ENCODE peak calls at places on chromosome X, in five cellular contexts. D is M059J, R is astrocyte of the spinal cord, Z is AG09319, G is RPMI7951. A is an unnamed sample.

GRCh38 chrX:129553619-129554288 is 13.7 kb downstream of the OCRL start:
- DNase-seq in D (no peak), R (no peak), Z (no peak), G (no peak), A (no peak)

GRCh38 chrX:39705299-39705698 is 392.5 kb downstream of the BCOR start:
- DNase-seq in D (peak), R (peak), Z (peak), G (peak), A (peak)

GRCh38 chrX:137118136-137118535 is 84.3 kb upstream of the GPR101 start:
- DNase-seq in D (no peak), R (no peak), Z (no peak), G (no peak), A (peak)

GRCh38 chrX:69539437-69539836 is 35.3 kb downstream of the NALF2 start:
- DNase-seq in D (no peak), R (no peak), Z (no peak), G (no peak), A (peak)

GRCh38 chrX:63889001-63889400 is 104.0 kb upstream of the ARHGEF9 start:
- DNase-seq in D (peak), R (peak), Z (no peak), G (peak), A (peak)

GRCh38 chrX:64427281-64427680 is 32.0 kb upstream of the MTMR8 start:
- DNase-seq in D (no peak), R (no peak), Z (no peak), G (no peak), A (peak)

GRCh38 chrX:68827848-68828562 is 816 bp upstream of the EFNB1 start:
- DNase-seq in D (peak), R (peak), Z (peak), G (peak), A (peak)

GRCh38 chrX:34275710-34276109 is 143.6 kb upstream of the FAM47A start:
- DNase-seq in D (no peak), R (no peak), Z (no peak), G (no peak), A (peak)

GRCh38 chrX:111581086-111581485 is 69.6 kb downstream of the SERTM2 start:
- DNase-seq in D (peak), R (peak), Z (no peak), G (peak), A (no peak)

GRCh38 chrX:72475952-72476668 is 96.5 kb downstream of the HDAC8 start:
- DNase-seq in D (peak), R (peak), Z (no peak), G (no peak), A (no peak)

GRCh38 chrX:129779747-129780146 is at the start of gene SASH3:
- DNase-seq in D (no peak), R (no peak), Z (no peak), G (no peak), A (no peak)

GRCh38 chrX:49291615-49292337 is 11.7 kb upstream of the GAGE10 start:
- DNase-seq in D (peak), R (peak), Z (no peak), G (peak), A (peak)

GRCh38 chrX:70398899-70399298 is 24.2 kb upstream of the GDPD2 start:
- DNase-seq in D (no peak), R (peak), Z (no peak), G (no peak), A (no peak)

GRCh38 chrX:30309139-30309571 is at the start of gene NR0B1:
- DNase-seq in D (no peak), R (no peak), Z (no peak), G (no peak), A (peak)

GRCh38 chrX:69424161-69424560 is 80.0 kb upstream of the NALF2 start:
- DNase-seq in D (peak), R (peak), Z (no peak), G (peak), A (peak)

GRCh38 chrX:130566028-130566683 is 164.4 kb downstream of the RBMX2 start:
- DNase-seq in D (no peak), R (no peak), Z (no peak), G (no peak), A (peak)

GRCh38 chrX:106391284-106391852 is 220.4 kb upstream of the RADX start:
- DNase-seq in D (no peak), R (peak), Z (no peak), G (no peak), A (no peak)

GRCh38 chrX:15737957-15738685 is at the start of gene CA5B:
- DNase-seq in D (peak), R (peak), Z (peak), G (peak), A (peak)

GRCh38 chrX:115330498-115331138 is 41.1 kb downstream of the LUZP4 start:
- DNase-seq in D (peak), R (peak), Z (no peak), G (peak), A (peak)

GRCh38 chrX:153665726-153666306 is 7.8 kb downstream of the PNCK start:
- DNase-seq in D (no peak), R (no peak), Z (no peak), G (no peak), A (no peak)

GRCh38 chrX:487836-488235 is 101.1 kb upstream of the PPP2R3B start:
- DNase-seq in D (no peak), R (no peak), Z (no peak), G (no peak), A (no peak)

GRCh38 chrX:33133320-33133719 is 78.0 kb downstream of the DMD start:
- DNase-seq in D (no peak), R (no peak), Z (no peak), G (no peak), A (no peak)

GRCh38 chrX:132958086-132958703 is at the start of gene HS6ST2:
- DNase-seq in D (no peak), R (no peak), Z (no peak), G (no peak), A (peak)

GRCh38 chrX:101407748-101408529 is at the start of the genes GLA and HNRNPH2:
- DNase-seq in D (peak), R (peak), Z (peak), G (peak), A (peak)

GRCh38 chrX:72297953-72298730 is 7.6 kb downstream of the CITED1 start:
- DNase-seq in D (peak), R (no peak), Z (no peak), G (peak), A (peak)

GRCh38 chrX:95903490-95903889 is 781.2 kb upstream of the DIAPH2 start:
- DNase-seq in D (no peak), R (no peak), Z (no peak), G (no peak), A (peak)

GRCh38 chrX:7586126-7586525 is 256.8 kb upstream of the VCX start:
- DNase-seq in D (peak), R (peak), Z (no peak), G (no peak), A (peak)

GRCh38 chrX:39688576-39689373 is 409.0 kb downstream of the BCOR start:
- DNase-seq in D (peak), R (peak), Z (no peak), G (peak), A (peak)